ENCODE peak calls at places on chromosome 17, in nine cellular contexts. Q is left ventricle myocardium inferior, Z is BJ, D is body of pancreas, T is right lobe of liver, P is cardiac muscle cell, C is lower lobe of right lung, X is cardiac fibroblast, V is PC-9. H is an unnamed sample.

GRCh38 chr17:2390199-2390880 is 10.5 kb downstream of the MNT start:
- DNase-seq in C (no peak), X (no peak), T (no peak), Q (no peak), D (no peak), V (no peak), Z (no peak), P (no peak), H (no peak)

GRCh38 chr17:1275962-1276736 is 3.3 kb upstream of the TRARG1 start:
- DNase-seq in P (peak; percentile 59), C (peak; percentile 74), Q (peak; percentile 62), V (peak; percentile 67), T (peak; percentile 68), X (peak; percentile 54), D (peak; percentile 70), Z (no peak), H (no peak)

GRCh38 chr17:44024271-44024663 is 9.5 kb upstream of the TMEM101 start:
- DNase-seq in D (no peak), X (no peak), C (no peak), T (no peak), Z (no peak), Q (no peak), V (no peak), P (no peak), H (no peak)

GRCh38 chr17:66892286-66892685 is 57.4 kb downstream of the CACNG5 start:
- DNase-seq in Z (no peak), D (no peak), C (no peak), Q (no peak), X (no peak), T (no peak), P (peak; percentile 41), V (no peak), H (no peak)

GRCh38 chr17:77475012-77475976 is 334.5 kb downstream of the SEC14L1 start:
- DNase-seq in C (no peak), T (no peak), P (peak; percentile 83), X (peak; percentile 75), D (no peak), Q (no peak), Z (peak; percentile 44), V (no peak), H (no peak)

GRCh38 chr17:69062860-69063621 is 2.3 kb upstream of the ABCA9 start:
- DNase-seq in V (no peak), T (no peak), Q (no peak), Z (no peak), X (no peak), C (no peak), P (no peak), D (no peak), H (no peak)

GRCh38 chr17:22202702-22203101 is 510.4 kb downstream of the KCNJ18 start:
- DNase-seq in P (no peak), Z (no peak), X (no peak), Q (no peak), C (no peak), T (no peak), V (no peak), D (no peak), H (no peak)

GRCh38 chr17:68461589-68461988 is 4.3 kb upstream of the WIPI1 start:
- DNase-seq in D (peak; percentile 26), Z (no peak), Q (no peak), V (no peak), X (no peak), P (no peak), T (no peak), C (no peak), H (no peak)

GRCh38 chr17:75778861-75779249 is 5.8 kb upstream of the UNK start:
- DNase-seq in C (peak; percentile 78), T (no peak), X (no peak), Q (no peak), Z (no peak), V (no peak), D (peak; percentile 63), P (no peak), H (no peak)

GRCh38 chr17:5437721-5438317 is 1.1 kb downstream of the C1QBP start:
- DNase-seq in Q (no peak), Z (no peak), D (no peak), P (no peak), C (no peak), X (peak; percentile 35), T (no peak), V (no peak), H (no peak)

DNA sequence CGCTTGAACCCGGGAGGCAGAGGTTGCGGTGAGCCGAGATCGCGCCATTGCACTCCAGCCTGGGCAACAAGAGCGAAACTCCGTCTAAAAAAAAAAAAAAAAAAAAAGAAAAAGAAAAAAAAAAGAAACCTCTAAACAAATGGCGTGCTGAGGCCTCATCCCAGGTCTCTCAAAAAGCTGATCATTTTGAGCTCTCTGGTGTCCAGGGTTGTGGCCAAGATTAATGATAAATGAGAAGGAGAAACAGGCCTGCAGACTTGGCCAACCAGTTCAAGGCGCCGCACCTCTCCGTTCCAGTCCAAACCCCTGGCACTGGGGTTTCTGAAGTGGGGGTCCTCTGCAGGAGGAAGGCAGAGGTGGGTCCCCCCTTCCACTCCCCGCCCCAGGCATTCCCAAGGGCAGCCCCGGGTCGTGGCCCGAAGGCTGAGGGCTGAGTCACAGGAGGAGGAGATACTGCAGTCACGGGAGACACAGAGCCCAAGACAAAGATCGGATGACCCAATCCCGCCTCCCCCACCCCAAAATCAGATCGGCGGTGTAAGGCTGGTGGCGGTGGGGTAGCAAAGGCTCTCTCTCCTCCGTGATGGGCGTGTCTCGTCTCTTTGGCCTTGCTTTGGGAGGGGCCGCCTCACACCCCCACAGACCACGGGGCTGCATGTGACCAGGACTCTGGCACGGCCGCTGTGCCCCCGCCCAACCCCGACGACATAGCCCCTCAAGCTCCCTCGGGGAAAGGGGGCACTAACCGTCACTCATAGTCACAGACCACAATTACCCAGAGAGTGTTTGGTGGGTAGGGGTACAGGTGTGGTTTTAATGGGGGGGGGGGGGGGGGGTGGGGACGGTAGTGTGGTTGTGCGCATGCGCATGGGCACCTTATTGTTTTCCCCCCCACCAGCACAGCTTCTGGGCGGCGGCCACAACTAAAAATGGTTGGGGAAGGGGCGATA is 1.1 kb downstream of the VAT1 start:
- DNase-seq in X (peak; percentile 76), T (peak; percentile 63), Q (peak; percentile 65), V (peak; percentile 84), P (peak; percentile 71), Z (no peak), C (peak; percentile 87), D (peak; percentile 55), H (no peak)
- H3K4me3 ChIP-seq in X (peak overlapping the region; percentile 99), T (peak overlapping the region; percentile 91), Q (peak overlapping the region; percentile 95), V (peak overlapping the region; percentile 95), P (peak overlapping the region; percentile 97), Z (peak overlapping the region; percentile 100), C (peak overlapping the region; percentile 100), D (peak overlapping the region; percentile 90), H (peak overlapping the region; percentile 97)

DNA sequence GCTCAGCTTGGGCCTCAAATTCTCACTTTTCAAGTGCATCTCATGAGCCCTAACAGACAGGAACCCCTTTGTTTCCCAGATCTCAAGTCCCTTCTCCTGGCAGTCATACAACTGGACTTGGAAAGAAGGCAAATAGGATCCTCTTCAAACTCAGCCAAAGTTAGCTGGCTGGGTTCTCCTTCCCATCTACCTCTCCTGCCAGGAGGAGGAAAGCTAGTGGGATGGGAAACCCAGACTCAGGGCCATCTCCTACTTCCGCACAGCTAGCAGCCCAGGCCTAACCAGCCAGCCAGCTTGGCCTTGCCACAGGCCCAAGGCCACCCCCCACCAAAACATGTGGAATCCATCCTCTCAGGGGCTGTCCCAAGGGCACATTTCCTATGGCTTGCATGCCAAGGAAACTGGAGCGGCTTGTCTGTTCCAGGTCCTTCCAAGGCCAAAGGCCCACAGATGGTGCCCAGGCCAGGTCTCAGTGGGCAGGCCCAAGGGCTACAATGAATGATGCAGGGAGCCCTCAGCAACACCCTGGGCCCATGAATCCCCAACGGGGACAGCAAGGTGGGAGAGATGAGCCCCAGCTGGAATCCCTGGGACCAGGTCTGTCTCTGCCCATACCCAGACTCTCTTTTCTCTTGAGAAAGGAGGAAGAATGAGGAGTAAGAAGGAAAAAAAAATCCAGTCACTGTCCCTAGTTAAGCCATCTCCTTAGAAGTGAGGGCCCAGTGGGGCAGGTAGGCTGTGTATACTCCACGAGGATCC is 1.7 kb downstream of the SMARCD2 start:
- DNase-seq in P (peak; percentile 56), Z (no peak), D (peak; percentile 36), Q (peak; percentile 57), T (no peak), C (no peak), X (no peak), V (no peak), H (peak; percentile 53)
- H3K4me3 ChIP-seq in P (peak overlapping the region; percentile 85), Z (peak overlapping the region; percentile 82), D (no peak overlapping the region), Q (peak overlapping the region; percentile 97), T (no peak overlapping the region), C (peak overlapping the region; percentile 97), X (peak overlapping the region; percentile 90), V (peak overlapping the region; percentile 86), H (peak overlapping the region; percentile 77)

GRCh38 chr17:81966343-81967243 is 5.6 kb upstream of the NOTUM start:
- DNase-seq in P (peak; percentile 79), Z (no peak), Q (peak; percentile 78), V (no peak), D (peak; percentile 61), T (no peak), C (peak; percentile 69), X (peak; percentile 44), H (no peak)

GRCh38 chr17:81968850-81969812 is 8.1 kb upstream of the NOTUM start:
- DNase-seq in D (no peak), V (no peak), Z (no peak), C (no peak), X (no peak), Q (no peak), T (no peak), P (no peak), H (no peak)

GRCh38 chr17:81967244-81967532 is 6.2 kb upstream of the NOTUM start:
- DNase-seq in P (no peak), Z (no peak), D (no peak), T (no peak), X (no peak), Q (no peak), C (no peak), V (no peak), H (no peak)

GRCh38 chr17:81968396-81968745 is 7.4 kb upstream of the NOTUM start:
- DNase-seq in D (no peak), Z (no peak), Q (no peak), T (no peak), P (no peak), C (no peak), X (no peak), V (no peak), H (no peak)

GRCh38 chr17:81967533-81968395 is 6.8 kb upstream of the NOTUM start:
- DNase-seq in Q (peak; percentile 83), V (peak; percentile 69), P (peak; percentile 89), C (peak; percentile 88), Z (peak; percentile 11), X (peak; percentile 65), D (peak; percentile 87), T (peak; percentile 84), H (peak; percentile 24)
- H3K4me3 ChIP-seq in Q (peak overlapping the region; percentile 34), V (no peak overlapping the region), P (no peak overlapping the region), C (peak overlapping the region; percentile 31), Z (no peak overlapping the region), X (no peak overlapping the region), D (no peak overlapping the region), T (no peak overlapping the region), H (no peak overlapping the region)

DNA sequence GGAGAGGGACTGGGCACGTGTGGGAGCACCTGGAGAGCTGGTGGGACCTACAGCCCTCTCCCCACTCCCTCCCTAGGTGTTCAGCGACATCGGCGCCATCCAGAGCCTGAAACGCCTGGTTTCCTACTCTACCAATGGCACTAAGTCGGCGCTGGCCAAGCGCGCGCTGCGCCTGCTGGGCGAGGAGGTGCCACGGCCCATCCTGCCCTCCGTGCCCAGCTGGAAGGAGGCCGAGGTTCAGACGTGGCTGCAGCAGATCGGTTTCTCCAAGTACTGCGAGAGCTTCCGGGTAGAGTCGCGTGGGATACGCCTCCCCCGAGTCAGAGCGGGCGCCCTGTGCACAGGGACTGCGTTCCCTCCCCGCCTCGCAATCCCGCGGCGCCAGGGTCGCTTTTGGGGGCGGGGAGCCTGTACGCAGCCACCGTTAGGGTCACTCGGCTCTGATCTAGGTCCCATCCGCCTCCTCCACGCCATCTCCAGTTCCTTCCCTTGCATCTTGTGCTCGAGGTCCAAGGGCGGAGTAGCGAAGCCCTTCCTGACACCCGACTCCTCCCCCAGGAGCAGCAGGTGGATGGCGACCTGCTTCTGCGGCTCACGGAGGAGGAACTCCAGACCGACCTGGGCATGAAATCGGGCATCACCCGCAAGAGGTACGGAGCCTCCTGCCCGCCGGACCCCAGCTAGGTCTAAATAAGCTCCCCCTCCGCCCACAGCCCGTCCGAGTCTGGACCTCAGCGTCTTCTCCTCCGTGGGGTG is 13.0 kb downstream of the SARM1 start:
- DNase-seq in D (peak; percentile 93), T (peak; percentile 82), P (no peak), X (no peak), Z (no peak), Q (peak; percentile 49), C (peak; percentile 88), V (peak; percentile 62), H (no peak)
- H3K4me3 ChIP-seq in D (peak overlapping the region; percentile 51), T (peak overlapping the region; percentile 48), P (peak overlapping the region; percentile 23), X (peak overlapping the region; percentile 17), Z (no peak overlapping the region), Q (peak overlapping the region; percentile 67), C (peak overlapping the region; percentile 65), V (peak overlapping the region; percentile 84), H (no peak overlapping the region)